ENCODE peak calls at places on chromosomes 13 and 19, in five cellular contexts. One of them, this sample, is unnamed.

GRCh38 chr13:113034451-113035208 is 65.6 kb downstream of the MCF2L start:
- DNase-seq in NCI-H510A: no peak
- DNase-seq in PC-9: peak; percentile 55
- DNase-seq in AG04449: no peak
- DNase-seq in tibial artery: no peak
- DNase-seq in this sample: no peak

GRCh38 chr13:59690857-59691500 is 472.7 kb downstream of the DIAPH3 start:
- DNase-seq in NCI-H510A: no peak
- DNase-seq in PC-9: no peak
- DNase-seq in AG04449: no peak
- DNase-seq in tibial artery: no peak
- DNase-seq in this sample: no peak

GRCh38 chr13:98890186-98890585 is 87.7 kb downstream of the DOCK9 start:
- DNase-seq in NCI-H510A: no peak
- DNase-seq in PC-9: peak; percentile 23
- DNase-seq in AG04449: peak; percentile 9
- DNase-seq in tibial artery: no peak
- DNase-seq in this sample: no peak

GRCh38 chr13:105567951-105568510 is 967.4 kb downstream of the EFNB2 start:
- DNase-seq in NCI-H510A: no peak
- DNase-seq in PC-9: no peak
- DNase-seq in AG04449: no peak
- DNase-seq in tibial artery: no peak
- DNase-seq in this sample: no peak

GRCh38 chr19:4447327-4448146 is 10.1 kb downstream of the UBXN6 start:
- DNase-seq in NCI-H510A: no peak
- DNase-seq in PC-9: no peak
- DNase-seq in AG04449: no peak
- DNase-seq in tibial artery: no peak
- DNase-seq in this sample: no peak

GRCh38 chr13:110647365-110647737 is 32.0 kb downstream of the NAXD start:
- DNase-seq in NCI-H510A: no peak
- DNase-seq in PC-9: no peak
- DNase-seq in AG04449: no peak
- DNase-seq in tibial artery: no peak
- DNase-seq in this sample: no peak

GRCh38 chr19:4374451-4375163 is 25.7 kb downstream of the SH3GL1 start:
- DNase-seq in NCI-H510A: no peak
- DNase-seq in PC-9: peak; percentile 87
- DNase-seq in AG04449: no peak
- DNase-seq in tibial artery: peak; percentile 96
- DNase-seq in this sample: peak; percentile 92

GRCh38 chr13:49669735-49670309 is 21.5 kb downstream of the EBPL start:
- DNase-seq in NCI-H510A: no peak
- DNase-seq in PC-9: peak; percentile 48
- DNase-seq in AG04449: no peak
- DNase-seq in tibial artery: no peak
- DNase-seq in this sample: no peak

GRCh38 chr13:67229438-67230242 is 496 bp downstream of the PCDH9 start:
- DNase-seq in NCI-H510A: no peak
- DNase-seq in PC-9: no peak
- DNase-seq in AG04449: peak; percentile 2
- DNase-seq in tibial artery: no peak
- DNase-seq in this sample: no peak

GRCh38 chr13:24272452-24273161 is 36.8 kb upstream of the C1QTNF9 start:
- DNase-seq in NCI-H510A: no peak
- DNase-seq in PC-9: no peak
- DNase-seq in AG04449: no peak
- DNase-seq in tibial artery: no peak
- DNase-seq in this sample: no peak

GRCh38 chr19:17720487-17720839 is 1.2 kb downstream of the MAP1S start:
- DNase-seq in NCI-H510A: no peak
- DNase-seq in PC-9: no peak
- DNase-seq in AG04449: no peak
- DNase-seq in tibial artery: no peak
- DNase-seq in this sample: no peak

GRCh38 chr19:46299695-46300094 is 2.9 kb downstream of the HIF3A start:
- DNase-seq in NCI-H510A: no peak
- DNase-seq in PC-9: no peak
- DNase-seq in AG04449: no peak
- DNase-seq in tibial artery: no peak
- DNase-seq in this sample: no peak

GRCh38 chr13:112711528-112712265 is 21.9 kb downstream of the ATP11A start:
- DNase-seq in NCI-H510A: no peak
- DNase-seq in PC-9: peak; percentile 85
- DNase-seq in AG04449: peak; percentile 84
- DNase-seq in tibial artery: peak; percentile 91
- DNase-seq in this sample: peak; percentile 90

GRCh38 chr13:47397739-47398138 is 500.9 kb upstream of the HTR2A start:
- DNase-seq in NCI-H510A: no peak
- DNase-seq in PC-9: no peak
- DNase-seq in AG04449: no peak
- DNase-seq in tibial artery: no peak
- DNase-seq in this sample: no peak

GRCh38 chr13:110301606-110302131 is 5.3 kb downstream of the COL4A1 start:
- DNase-seq in NCI-H510A: no peak
- DNase-seq in PC-9: no peak
- DNase-seq in AG04449: peak; percentile 65
- DNase-seq in tibial artery: no peak
- DNase-seq in this sample: no peak

GRCh38 chr13:48493851-48494250 is 39.0 kb downstream of the RCBTB2 start:
- DNase-seq in NCI-H510A: no peak
- DNase-seq in PC-9: no peak
- DNase-seq in AG04449: no peak
- DNase-seq in tibial artery: no peak
- DNase-seq in this sample: no peak